ENCODE peak calls at places on chromosomes 16 and 17, in eight cellular contexts. D is kidney tubule cell; N is activated CD4-positive, alpha-beta T cell treated with anti-CD3 and anti-CD28 coated beads, Interleukin-2, amount 50 U/mL, for 1 hour; H is fibroblast of lung; X is NT2/D1; Y is EL; G is M059J; J is lower lobe of right lung. K is an unnamed sample.

GRCh38 chr16:2475413-2476344 is 752 bp downstream of the TBC1D24 start:
- DNase-seq in D (no peak), N (peak), H (no peak), X (no peak), Y (no peak), G (no peak), J (no peak), K (peak)

GRCh38 chr16:5235119-5235518 is 137.5 kb upstream of the EEF2KMT start:
- DNase-seq in D (no peak), N (no peak), H (no peak), X (no peak), Y (no peak), G (no peak), J (no peak), K (no peak)

GRCh38 chr16:7086842-7087616 is 245.6 kb upstream of the RBFOX1 start:
- DNase-seq in D (peak), N (no peak), H (no peak), X (peak), Y (no peak), G (peak), J (no peak), K (no peak)

GRCh38 chr16:10078541-10078949 is 103.7 kb downstream of the GRIN2A start:
- DNase-seq in D (no peak), N (no peak), H (no peak), X (peak), Y (no peak), G (peak), J (no peak), K (no peak)

GRCh38 chr16:88653606-88654362 is 2.9 kb upstream of the CYBA start:
- DNase-seq in D (no peak), N (no peak), H (no peak), X (no peak), Y (no peak), G (no peak), J (no peak), K (no peak)

GRCh38 chr17:74541176-74542111 is 4.5 kb downstream of the CD300C start:
- DNase-seq in D (no peak), N (no peak), H (no peak), X (no peak), Y (no peak), G (no peak), J (peak), K (no peak)

GRCh38 chr17:8005357-8005756 is 2.9 kb downstream of the GUCY2D start:
- DNase-seq in D (peak), N (no peak), H (no peak), X (no peak), Y (peak), G (peak), J (no peak), K (no peak)

GRCh38 chr17:42774066-42774750 is 959 bp downstream of the VPS25 start:
- DNase-seq in D (peak), N (no peak), H (no peak), X (no peak), Y (peak), G (peak), J (no peak), K (no peak)

GRCh38 chr16:47198180-47198575 is 54.4 kb upstream of the NETO2 start:
- DNase-seq in D (no peak), N (no peak), H (no peak), X (no peak), Y (no peak), G (no peak), J (no peak), K (no peak)

GRCh38 chr17:53191878-53192277 is 630.8 kb upstream of the KIF2B start:
- DNase-seq in D (peak), N (no peak), H (peak), X (no peak), Y (no peak), G (no peak), J (no peak), K (no peak)

GRCh38 chr16:78460428-78460827 is 361.0 kb downstream of the WWOX start:
- DNase-seq in D (peak), N (no peak), H (no peak), X (no peak), Y (no peak), G (no peak), J (no peak), K (no peak)

GRCh38 chr16:87331241-87331801 is 14.1 kb upstream of the C16orf95 start:
- DNase-seq in D (no peak), N (no peak), H (no peak), X (no peak), Y (no peak), G (no peak), J (peak), K (no peak)

GRCh38 chr17:30278032-30278431 is 13.7 kb downstream of the BLMH start:
- DNase-seq in D (peak), N (no peak), H (peak), X (no peak), Y (peak), G (peak), J (no peak), K (no peak)

GRCh38 chr16:85267414-85267945 is 155.2 kb upstream of the CIBAR2 start:
- DNase-seq in D (no peak), N (no peak), H (no peak), X (no peak), Y (no peak), G (no peak), J (no peak), K (no peak)

GRCh38 chr17:27381007-27381501 is 75.2 kb upstream of the KSR1 start:
- DNase-seq in D (peak), N (peak), H (peak), X (peak), Y (peak), G (peak), J (peak), K (peak)

GRCh38 chr17:28379814-28380571 is 8.5 kb downstream of the SARM1 start:
- DNase-seq in D (no peak), N (no peak), H (no peak), X (no peak), Y (peak), G (peak), J (no peak), K (no peak)

GRCh38 chr17:73349138-73349537 is 37.3 kb upstream of the CDC42EP4 start:
- DNase-seq in D (no peak), N (no peak), H (no peak), X (no peak), Y (no peak), G (no peak), J (no peak), K (no peak)

GRCh38 chr17:2937331-2938003 is 125.9 kb downstream of the OR1D5 start:
- DNase-seq in D (no peak), N (no peak), H (peak), X (no peak), Y (peak), G (peak), J (no peak), K (no peak)